ENCODE peak calls at places on chromosomes 7 and 10, in seven cellular contexts. M is GM06990, J is DND-41, V is sigmoid colon, H is bronchial epithelial cell, I is coronary artery, G is astrocyte. X is an unnamed sample.

GRCh38 chr7:2982831-2983230 is 60.8 kb downstream of the CARD11 start:
- DNase-seq in M (no peak), J (no peak), V (no peak), H (no peak), I (no peak), G (no peak), X (no peak)

GRCh38 chr10:54985732-54986131 is 184.7 kb upstream of the PCDH15 start:
- DNase-seq in M (no peak), J (no peak), V (no peak), H (peak), I (no peak), G (peak), X (no peak)

GRCh38 chr10:132178885-132179545 is 7.7 kb upstream of the DPYSL4 start:
- DNase-seq in M (no peak), J (no peak), V (no peak), H (no peak), I (no peak), G (no peak), X (no peak)

GRCh38 chr7:130141161-130141857 is 63.9 kb downstream of the TMEM209 start:
- DNase-seq in M (no peak), J (no peak), V (peak), H (peak), I (no peak), G (peak), X (peak)

GRCh38 chr10:92405006-92405924 is 114.3 kb downstream of the MARCHF5 start:
- DNase-seq in M (no peak), J (no peak), V (no peak), H (no peak), I (no peak), G (no peak), X (no peak)

GRCh38 chr7:1447551-1448244 is 11.6 kb downstream of the MICALL2 start:
- DNase-seq in M (no peak), J (no peak), V (no peak), H (no peak), I (no peak), G (no peak), X (peak)

GRCh38 chr10:130108934-130109604 is 1.6 kb downstream of the C10orf143 start:
- DNase-seq in M (no peak), J (no peak), V (no peak), H (no peak), I (no peak), G (no peak), X (no peak)

GRCh38 chr7:132750056-132750455 is 173.8 kb upstream of the PLXNA4 start:
- DNase-seq in M (no peak), J (no peak), V (no peak), H (no peak), I (no peak), G (no peak), X (no peak)

GRCh38 chr7:150503581-150503980 is 11.1 kb upstream of the GIMAP7 start:
- DNase-seq in M (no peak), J (no peak), V (no peak), H (no peak), I (no peak), G (no peak), X (no peak)

GRCh38 chr10:50594012-50594411 is 29.7 kb downstream of the SGMS1 start:
- DNase-seq in M (no peak), J (no peak), V (no peak), H (peak), I (no peak), G (peak), X (peak)

GRCh38 chr7:21942955-21943354 is 2.7 kb downstream of the CDCA7L start:
- DNase-seq in M (no peak), J (no peak), V (no peak), H (no peak), I (no peak), G (no peak), X (no peak)

GRCh38 chr7:46970486-46970885 is 611.4 kb downstream of the TNS3 start:
- DNase-seq in M (no peak), J (no peak), V (no peak), H (no peak), I (no peak), G (no peak), X (no peak)

GRCh38 chr10:6164271-6165095 is 38.2 kb upstream of the PFKFB3 start:
- DNase-seq in M (no peak), J (no peak), V (peak), H (no peak), I (no peak), G (no peak), X (no peak)

GRCh38 chr7:92137531-92137930 is 3.3 kb upstream of the CYP51A1 start:
- DNase-seq in M (no peak), J (peak), V (no peak), H (no peak), I (no peak), G (peak), X (no peak)

GRCh38 chr10:26725837-26726727 is 28.6 kb downstream of the PDSS1 start:
- DNase-seq in M (no peak), J (peak), V (peak), H (peak), I (no peak), G (peak), X (peak)

GRCh38 chr7:68245688-68246087 is 1249.1 kb downstream of the TYW1 start:
- DNase-seq in M (no peak), J (no peak), V (no peak), H (no peak), I (no peak), G (peak), X (no peak)

GRCh38 chr10:95327367-95327766 is 36.6 kb upstream of the PDLIM1 start:
- DNase-seq in M (no peak), J (no peak), V (peak), H (peak), I (no peak), G (peak), X (peak)

GRCh38 chr10:21975378-21975990 is 28.0 kb downstream of the DNAJC1 start:
- DNase-seq in M (no peak), J (no peak), V (no peak), H (no peak), I (no peak), G (no peak), X (no peak)

GRCh38 chr10:124724279-124725027 is 19.7 kb downstream of the FAM53B start:
- DNase-seq in M (no peak), J (no peak), V (peak), H (no peak), I (peak), G (no peak), X (no peak)

GRCh38 chr7:19675816-19676215 is 33.0 kb downstream of the POLR1F start:
- DNase-seq in M (no peak), J (no peak), V (no peak), H (no peak), I (no peak), G (no peak), X (no peak)

GRCh38 chr7:19674266-19674960 is 34.4 kb downstream of the POLR1F start:
- DNase-seq in M (no peak), J (no peak), V (no peak), H (peak), I (no peak), G (peak), X (no peak)

GRCh38 chr7:19681596-19681995 is 27.2 kb downstream of the POLR1F start:
- DNase-seq in M (no peak), J (no peak), V (no peak), H (no peak), I (no peak), G (no peak), X (no peak)

GRCh38 chr7:19677201-19677600 is 31.6 kb downstream of the POLR1F start:
- DNase-seq in M (peak), J (peak), V (no peak), H (no peak), I (no peak), G (peak), X (peak)
- H3K4me3 ChIP-seq in M (no peak), J (no peak), V (no peak), H (no peak), I (no peak), G (no peak), X (no peak)

GRCh38 chr7:153413199-153413539 is 639.0 kb upstream of the DPP6 start:
- DNase-seq in M (no peak), J (no peak), V (no peak), H (no peak), I (peak), G (no peak), X (no peak)
- H3K4me3 ChIP-seq in M (no peak), J (no peak), V (no peak), H (no peak), I (no peak), G (no peak), X (no peak)

DNA sequence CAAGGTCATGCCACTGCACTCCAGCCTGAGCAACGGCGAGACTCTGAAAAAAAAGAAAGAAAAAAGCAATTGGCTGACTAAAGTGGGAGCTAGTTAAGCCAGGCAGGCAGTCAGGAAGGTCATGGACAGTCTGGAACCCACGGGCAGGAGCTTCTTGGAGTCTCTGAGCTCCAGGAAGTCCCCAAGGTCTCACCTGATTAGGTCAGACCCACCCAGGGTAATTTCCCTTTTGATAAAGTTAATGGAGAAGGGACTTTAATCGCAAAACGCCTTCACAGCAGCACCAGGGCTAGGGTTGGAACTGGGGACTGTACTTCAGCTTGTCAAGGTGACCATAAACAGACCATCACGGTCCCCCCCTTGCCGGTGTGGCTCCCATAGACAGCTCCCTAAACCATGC is 6.6 kb downstream of the SLC29A4 start:
- DNase-seq in M (no peak), J (no peak), V (no peak), H (no peak), I (no peak), G (no peak), X (no peak)
- H3K4me3 ChIP-seq in M (no peak), J (no peak), V (no peak), H (no peak), I (no peak), G (no peak), X (no peak)

GRCh38 chr10:117175215-117175900 is 21.9 kb upstream of the KCNK18 start:
- DNase-seq in M (peak), J (no peak), V (no peak), H (no peak), I (no peak), G (no peak), X (no peak)
- H3K4me3 ChIP-seq in M (peak), J (no peak), V (peak), H (peak), I (peak), G (peak), X (peak)

DNA sequence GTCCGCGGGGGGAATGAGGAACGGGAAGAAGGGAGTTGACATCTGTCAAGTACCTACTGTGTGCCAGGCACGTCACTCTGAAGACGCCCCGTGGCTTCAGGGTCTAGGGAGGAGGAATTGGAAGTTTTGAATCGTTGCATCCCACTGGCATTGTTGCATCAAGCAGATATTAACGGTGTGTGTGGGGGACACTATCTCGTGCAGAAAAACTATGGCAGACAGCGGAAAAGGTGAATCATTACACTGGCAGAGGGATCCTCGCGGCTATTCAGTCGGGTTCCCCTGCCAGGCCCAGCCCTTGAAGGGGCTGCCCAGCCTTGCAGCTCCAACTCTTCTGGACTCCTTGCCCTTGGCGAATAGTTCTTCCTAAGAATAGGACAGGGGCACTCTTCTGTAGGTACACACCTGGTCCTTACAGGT is 1.0 kb upstream of the KIAA1549 start:
- DNase-seq in M (no peak), J (no peak), V (no peak), H (no peak), I (no peak), G (no peak), X (peak)
- H3K4me3 ChIP-seq in M (peak), J (no peak), V (peak), H (peak), I (peak), G (peak), X (no peak)

GRCh38 chr7:13988765-13989137 is 715 bp downstream of the ETV1 start:
- DNase-seq in M (no peak), J (no peak), V (no peak), H (no peak), I (no peak), G (peak), X (peak)
- H3K4me3 ChIP-seq in M (no peak), J (no peak), V (peak), H (peak), I (peak), G (peak), X (peak)

DNA sequence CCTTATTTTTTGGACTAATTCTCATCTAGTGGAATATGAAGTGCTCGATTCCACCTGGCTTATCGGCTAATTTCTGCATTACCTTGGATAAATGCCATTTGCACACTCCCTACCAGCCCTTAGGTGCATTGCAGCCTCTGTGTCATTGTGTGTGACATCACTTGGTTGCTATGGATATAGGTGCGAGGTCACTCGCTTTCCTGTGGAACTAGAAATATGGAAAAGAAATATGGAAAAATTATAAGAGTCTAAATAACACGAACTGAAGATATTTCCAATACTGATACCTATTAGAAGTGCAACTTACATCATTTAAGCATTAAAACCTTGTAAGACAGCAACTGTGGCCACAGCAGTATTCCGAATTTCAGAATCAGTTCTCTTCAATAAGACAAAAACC is 2.0 kb downstream of the YWHAG start:
- DNase-seq in M (no peak), J (no peak), V (peak), H (peak), I (no peak), G (no peak), X (peak)
- H3K4me3 ChIP-seq in M (peak), J (peak), V (peak), H (peak), I (peak), G (peak), X (peak)

X was measured in fibroblast of the aortic adventitia.